ENCODE peak calls at places on chromosomes 4 and X, in eight cellular contexts. A, N, C, H, Y, J, K and D are unnamed samples.

GRCh38 chr4:148312996-148313490 is 129.2 kb downstream of the NR3C2 start:
- DNase-seq in A (no peak), N (no peak), C (no peak), H (no peak), Y (no peak), J (no peak), K (no peak), D (no peak)

GRCh38 chr4:158090323-158090722 is 82.5 kb downstream of the GASK1B start:
- DNase-seq in A (peak; percentile 0), N (no peak), C (no peak), H (no peak), Y (no peak), J (peak; percentile 8), K (no peak), D (no peak)

GRCh38 chr4:8391972-8392371 is 48.6 kb downstream of the ACOX3 start:
- DNase-seq in A (peak; percentile 58), N (no peak), C (no peak), H (no peak), Y (no peak), J (peak; percentile 89), K (peak; percentile 69), D (no peak)

GRCh38 chrX:12210196-12210815 is 72.0 kb downstream of the FRMPD4 start:
- DNase-seq in A (peak; percentile 2), N (peak; percentile 12), C (peak; percentile 2), H (no peak), Y (no peak), J (peak; percentile 89), K (peak; percentile 7), D (no peak)

GRCh38 chr4:20172070-20172760 is 79.5 kb upstream of the SLIT2 start:
- DNase-seq in A (no peak), N (no peak), C (no peak), H (no peak), Y (no peak), J (no peak), K (no peak), D (no peak)

GRCh38 chrX:39813631-39814246 is 284.0 kb downstream of the BCOR start:
- DNase-seq in A (peak; percentile 30), N (peak; percentile 47), C (peak; percentile 17), H (no peak), Y (no peak), J (peak; percentile 78), K (peak; percentile 68), D (no peak)

GRCh38 chrX:113548308-113549015 is 707.8 kb upstream of the AMOT start:
- DNase-seq in A (no peak), N (no peak), C (no peak), H (no peak), Y (no peak), J (no peak), K (no peak), D (no peak)

GRCh38 chr4:3288571-3289094 is 4.2 kb upstream of the RGS12 start:
- DNase-seq in A (no peak), N (no peak), C (no peak), H (no peak), Y (no peak), J (no peak), K (no peak), D (no peak)

GRCh38 chrX:16827225-16827624 is 41.0 kb downstream of the TXLNG start:
- DNase-seq in A (no peak), N (no peak), C (no peak), H (no peak), Y (no peak), J (peak; percentile 55), K (no peak), D (no peak)

GRCh38 chr4:110396963-110397362 is 79.0 kb upstream of the ENPEP start:
- DNase-seq in A (no peak), N (no peak), C (no peak), H (no peak), Y (no peak), J (no peak), K (no peak), D (no peak)

GRCh38 chr4:89528525-89529133 is 221.0 kb upstream of the GPRIN3 start:
- DNase-seq in A (no peak), N (no peak), C (no peak), H (peak; percentile 20), Y (no peak), J (no peak), K (no peak), D (no peak)

GRCh38 chr4:66059131-66059530 is 388.8 kb upstream of the EPHA5 start:
- DNase-seq in A (no peak), N (no peak), C (no peak), H (no peak), Y (no peak), J (no peak), K (no peak), D (no peak)

DNA sequence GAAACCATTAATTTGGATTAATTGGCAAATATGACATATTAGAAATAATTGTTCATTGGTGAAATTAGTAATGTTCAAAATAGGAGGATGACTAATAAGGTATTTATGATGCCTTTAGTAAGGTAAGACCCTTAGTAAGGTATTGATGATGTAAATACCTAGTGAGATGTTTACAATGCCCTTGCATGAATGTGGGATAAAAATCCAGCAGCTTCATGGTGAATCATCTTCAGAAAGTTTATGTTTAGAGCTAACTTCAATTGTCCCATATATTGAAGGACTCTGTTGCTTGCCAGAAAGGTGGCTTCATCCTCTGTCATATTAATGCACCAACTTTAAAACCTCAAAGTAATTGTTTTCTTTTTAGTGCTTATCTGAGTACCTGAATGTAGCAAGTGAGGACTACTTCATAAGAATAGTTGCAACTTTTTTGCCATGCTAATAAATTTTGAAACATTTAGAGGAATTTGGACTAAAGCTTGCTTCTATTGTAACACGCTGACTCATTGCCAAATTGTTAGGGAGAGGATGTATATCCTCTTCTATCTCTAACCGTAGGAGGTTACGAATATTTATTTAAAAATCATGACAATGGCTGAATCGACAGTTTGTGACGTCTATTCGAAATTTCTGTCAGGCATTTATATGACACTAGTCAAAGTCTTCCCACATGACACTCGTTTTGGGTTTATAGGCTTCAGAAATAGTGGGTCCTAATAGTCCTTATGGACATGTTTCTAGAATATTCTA is 174.1 kb upstream of the HS3ST1 start:
- DNase-seq in A (no peak), N (no peak), C (no peak), H (no peak), Y (no peak), J (peak; percentile 44), K (no peak), D (no peak)
- TF ChIP-seq CTCF in A (no peak), N (no peak), C (no peak), H (no peak), Y (no peak), J (no peak), K (no peak), D (no peak)

DNA sequence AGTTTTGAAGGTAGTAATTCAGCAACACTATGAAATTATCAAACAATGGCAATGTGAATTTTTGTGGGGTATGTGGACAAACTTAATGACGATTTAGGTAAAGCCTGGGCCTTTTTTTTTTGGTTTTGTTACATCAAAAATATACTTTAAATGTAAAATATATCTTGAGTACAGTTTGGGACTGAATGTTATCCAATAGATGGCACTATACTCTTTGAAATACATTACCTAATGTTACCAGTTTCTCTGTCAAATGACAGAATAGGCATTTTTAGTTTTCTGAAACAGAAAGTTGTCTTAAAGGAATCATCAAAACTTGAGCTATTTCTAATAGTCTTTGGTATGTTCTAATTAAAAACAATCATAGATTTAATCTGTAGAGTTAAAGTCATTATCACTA is 1651.9 kb downstream of the C4orf33 start:
- DNase-seq in A (no peak), N (no peak), C (no peak), H (no peak), Y (no peak), J (peak; percentile 21), K (no peak), D (no peak)
- TF ChIP-seq CTCF in A (no peak), N (no peak), C (no peak), H (no peak), Y (no peak), J (peak; percentile 11), K (no peak), D (peak; percentile 59)

GRCh38 chrX:153381684-153382532 is 19.2 kb downstream of the PNMA6E start:
- DNase-seq in A (peak; percentile 91), N (no peak), C (peak; percentile 37), H (no peak), Y (peak; percentile 11), J (peak; percentile 84), K (no peak), D (no peak)
- TF ChIP-seq CTCF in A (peak; percentile 36), N (no peak), C (no peak), H (no peak), Y (no peak), J (peak; percentile 2), K (no peak), D (no peak)

GRCh38 chr4:182647901-182648300 is 269.3 kb downstream of the DCTD start:
- DNase-seq in A (no peak), N (no peak), C (no peak), H (no peak), Y (no peak), J (no peak), K (no peak), D (no peak)

GRCh38 chr4:182644326-182645050 is 272.7 kb downstream of the DCTD start:
- DNase-seq in A (no peak), N (no peak), C (no peak), H (no peak), Y (no peak), J (peak; percentile 22), K (no peak), D (no peak)

GRCh38 chr4:182645511-182645910 is 271.7 kb downstream of the DCTD start:
- DNase-seq in A (no peak), N (no peak), C (no peak), H (no peak), Y (no peak), J (peak; percentile 7), K (no peak), D (no peak)

GRCh38 chr4:182643801-182644311 is 273.3 kb downstream of the DCTD start:
- DNase-seq in A (peak; percentile 25), N (no peak), C (no peak), H (no peak), Y (no peak), J (peak; percentile 74), K (peak; percentile 57), D (no peak)

DNA sequence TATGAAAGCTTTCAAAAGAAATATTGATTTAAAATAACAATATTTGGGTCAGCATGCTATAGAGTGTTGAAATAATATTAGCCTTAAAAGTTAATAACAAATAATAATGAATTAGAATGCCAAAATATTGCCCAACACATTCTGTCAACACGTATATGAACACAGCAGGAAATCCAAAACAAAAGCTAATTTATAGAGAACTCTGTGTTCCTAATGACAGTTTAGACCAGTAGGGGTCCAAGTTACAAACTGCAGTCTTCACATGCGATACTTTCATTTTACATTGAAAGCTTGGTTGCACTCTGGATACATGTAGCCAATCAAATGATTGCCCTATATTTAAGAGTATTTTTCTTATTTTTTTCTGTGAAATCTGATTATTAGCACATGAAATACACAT is 274.4 kb downstream of the DCTD start:
- DNase-seq in A (no peak), N (no peak), C (no peak), H (no peak), Y (no peak), J (peak; percentile 29), K (no peak), D (no peak)
- TF ChIP-seq CTCF in A (peak; percentile 12), N (no peak), C (no peak), H (no peak), Y (no peak), J (peak; percentile 11), K (no peak), D (peak; percentile 46)

GRCh38 chr4:87076690-87077358 is 142.0 kb downstream of the AFF1 start:
- DNase-seq in A (no peak), N (no peak), C (no peak), H (no peak), Y (no peak), J (no peak), K (no peak), D (no peak)
- TF ChIP-seq CTCF in A (no peak), N (no peak), C (no peak), H (no peak), Y (no peak), J (no peak), K (no peak), D (no peak)